ENCODE peak calls at places on chromosomes 11 and 22, in ten cellular contexts. I, H, N, T, R, O, P, V, A and Q are unnamed samples.

GRCh38 chr22:37735054-37735453 is 38.2 kb downstream of the TRIOBP start:
- DNase-seq in I (peak; percentile 23), H (peak; percentile 81), N (peak; percentile 44), T (no peak), R (peak; percentile 53), O (peak; percentile 41), P (no peak), V (peak; percentile 55), A (no peak), Q (no peak)

GRCh38 chr22:40855960-40856512 is 403 bp downstream of the ST13 start:
- DNase-seq in I (peak; percentile 32), H (peak; percentile 78), N (peak; percentile 34), T (peak; percentile 43), R (peak; percentile 43), O (peak; percentile 5), P (no peak), V (peak; percentile 29), A (peak; percentile 51), Q (peak; percentile 36)

GRCh38 chr11:2792376-2793250 is 92.8 kb upstream of the KCNQ1OT1 start:
- DNase-seq in I (no peak), H (peak; percentile 47), N (no peak), T (no peak), R (no peak), O (no peak), P (no peak), V (no peak), A (no peak), Q (no peak)

GRCh38 chr11:93490996-93491618 is 52.1 kb downstream of the SMCO4 start:
- DNase-seq in I (no peak), H (no peak), N (no peak), T (no peak), R (no peak), O (no peak), P (no peak), V (no peak), A (no peak), Q (no peak)

GRCh38 chr22:37566329-37566837 is 6.1 kb downstream of the CDC42EP1 start:
- DNase-seq in I (no peak), H (no peak), N (no peak), T (no peak), R (no peak), O (peak; percentile 37), P (no peak), V (no peak), A (no peak), Q (no peak)

GRCh38 chr22:29073618-29074275 is 912 bp downstream of the KREMEN1 start:
- DNase-seq in I (peak; percentile 39), H (peak; percentile 78), N (peak; percentile 23), T (peak; percentile 49), R (no peak), O (no peak), P (no peak), V (peak; percentile 30), A (peak; percentile 36), Q (peak; percentile 21)

GRCh38 chr11:86688398-86689179 is 16.2 kb upstream of the ME3 start:
- DNase-seq in I (no peak), H (no peak), N (peak; percentile 85), T (no peak), R (peak; percentile 94), O (no peak), P (no peak), V (no peak), A (peak; percentile 94), Q (peak; percentile 90)

GRCh38 chr11:122505304-122506006 is 150.1 kb upstream of the UBASH3B start:
- DNase-seq in I (peak; percentile 80), H (peak; percentile 86), N (peak; percentile 47), T (peak; percentile 88), R (peak; percentile 85), O (peak; percentile 50), P (peak; percentile 27), V (peak; percentile 95), A (peak; percentile 91), Q (peak; percentile 88)

GRCh38 chr22:20456064-20456721 is 18.6 kb upstream of the SCARF2 start:
- DNase-seq in I (peak; percentile 71), H (peak; percentile 88), N (peak; percentile 72), T (peak; percentile 90), R (peak; percentile 50), O (peak; percentile 68), P (peak; percentile 54), V (peak; percentile 90), A (peak; percentile 87), Q (peak; percentile 78)

GRCh38 chr11:78022397-78023396 is at the start of gene KCTD14:
- DNase-seq in I (peak; percentile 94), H (peak; percentile 73), N (peak; percentile 62), T (no peak), R (peak; percentile 54), O (no peak), P (peak; percentile 40), V (no peak), A (no peak), Q (peak; percentile 41)

GRCh38 chr22:28607710-28608109 is 71.9 kb downstream of the TTC28 start:
- DNase-seq in I (no peak), H (no peak), N (no peak), T (no peak), R (no peak), O (no peak), P (no peak), V (no peak), A (no peak), Q (no peak)

GRCh38 chr22:49212002-49212401 is 615.7 kb downstream of the BRD1 start:
- DNase-seq in I (no peak), H (peak; percentile 4), N (no peak), T (no peak), R (no peak), O (no peak), P (no peak), V (no peak), A (no peak), Q (no peak)

GRCh38 chr11:34299284-34299961 is 58.4 kb downstream of the ABTB2 start:
- DNase-seq in I (no peak), H (no peak), N (no peak), T (no peak), R (no peak), O (no peak), P (no peak), V (no peak), A (no peak), Q (no peak)